ENCODE peak calls at places on chromosomes 6 and 20, in four cellular contexts. H, G, B and W are unnamed samples.

GRCh38 chr6:136609878-136610706 is 59.9 kb upstream of the MAP7 start:
- DNase-seq in G (no peak), H (peak), B (peak), W (no peak)

GRCh38 chr20:16444056-16444777 is 129.0 kb downstream of the KIF16B start:
- DNase-seq in G (no peak), H (no peak), B (no peak), W (no peak)

GRCh38 chr20:17226410-17227198 is at the start of gene PCSK2:
- DNase-seq in G (no peak), H (no peak), B (peak), W (peak)

GRCh38 chr6:797479-798077 is 104.6 kb upstream of the EXOC2 start:
- DNase-seq in B (peak), G (no peak), H (peak), W (peak)

GRCh38 chr20:44071526-44072111 is 115.4 kb downstream of the JPH2 start:
- DNase-seq in G (no peak), B (no peak), H (no peak), W (no peak)

GRCh38 chr6:139062921-139063320 is 34.4 kb downstream of the ABRACL start:
- DNase-seq in H (no peak), B (no peak), G (no peak), W (no peak)

GRCh38 chr20:40913224-40913821 is 115.3 kb upstream of the TOP1 start:
- DNase-seq in G (no peak), B (peak), H (no peak), W (no peak)

GRCh38 chr20:44173846-44174245 is 13.1 kb downstream of the JPH2 start:
- DNase-seq in G (no peak), H (no peak), B (no peak), W (no peak)

GRCh38 chr6:52063584-52064400 is 23.6 kb downstream of the PKHD1 start:
- DNase-seq in H (peak), B (peak), G (peak), W (peak)

GRCh38 chr6:23174781-23175361 is 605.5 kb downstream of the HDGFL1 start:
- DNase-seq in B (no peak), G (no peak), H (no peak), W (no peak)

GRCh38 chr20:49751397-49751735 is 37.7 kb upstream of the B4GALT5 start:
- DNase-seq in B (no peak), H (no peak), G (no peak), W (no peak)

GRCh38 chr20:19495905-19496703 is 262.0 kb upstream of the RIN2 start:
- DNase-seq in H (no peak), B (no peak), G (no peak), W (no peak)

GRCh38 chr6:44740566-44741120 is 353.1 kb downstream of the CDC5L start:
- DNase-seq in G (no peak), B (no peak), H (no peak), W (no peak)

GRCh38 chr6:123564363-123564762 is 72.4 kb downstream of the TRDN start:
- DNase-seq in G (no peak), B (no peak), H (no peak), W (no peak)

GRCh38 chr6:142624978-142625715 is 319.8 kb downstream of the HIVEP2 start:
- DNase-seq in H (no peak), G (no peak), B (no peak), W (no peak)

GRCh38 chr6:7922596-7922995 is 12.0 kb upstream of the TXNDC5 start:
- DNase-seq in G (no peak), H (no peak), B (no peak), W (no peak)

GRCh38 chr6:113847435-113847834 is 9.7 kb upstream of the MARCKS start:
- DNase-seq in B (no peak), H (no peak), G (no peak), W (no peak)

GRCh38 chr20:56403465-56403864 is 8.6 kb upstream of the CASS4 start:
- DNase-seq in H (no peak), B (no peak), G (no peak), W (no peak)

DNA sequence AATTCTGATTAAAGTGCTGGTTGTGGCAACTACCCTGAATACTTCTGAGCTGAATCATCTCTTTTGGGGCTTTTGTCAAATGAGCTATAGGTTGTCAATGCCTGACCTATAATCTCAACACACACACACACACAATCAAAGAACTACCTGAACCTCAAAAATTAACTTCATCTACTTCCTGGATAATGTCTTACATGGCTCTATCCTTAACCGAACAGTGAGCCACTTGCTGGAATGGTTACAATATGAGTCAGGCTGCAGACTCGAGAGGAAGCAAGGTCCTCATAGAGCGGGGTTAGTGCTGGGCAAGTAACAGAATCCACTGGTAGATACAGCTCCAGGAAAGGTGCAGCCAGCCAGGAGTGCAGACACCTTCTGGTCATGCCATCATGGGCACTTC is 70.6 kb upstream of the DST start:
- DNase-seq in H (peak), B (no peak), G (no peak), W (no peak)
- TF ChIP-seq TCF7 in H (no peak), B (no peak), G (no peak), W (no peak)

GRCh38 chr20:64106981-64107735 is at the start of gene NPBWR2:
- DNase-seq in B (no peak), H (no peak), G (no peak), W (peak)
- TF ChIP-seq TCF7 in B (no peak), H (no peak), G (no peak), W (no peak)

GRCh38 chr20:1735417-1736089 is 78.0 kb upstream of the SIRPG start:
- DNase-seq in G (no peak), H (no peak), B (no peak), W (no peak)
- TF ChIP-seq TCF7 in G (no peak), H (no peak), B (no peak), W (no peak)

GRCh38 chr20:4167261-4168004 is 152.1 kb upstream of the RNF24 start:
- DNase-seq in H (peak), B (no peak), G (no peak), W (peak)
- TF ChIP-seq TCF7 in H (no peak), B (no peak), G (no peak), W (no peak)

GRCh38 chr20:10280016-10280908 is 61.6 kb downstream of the SNAP25 start:
- DNase-seq in B (no peak), H (no peak), G (no peak), W (no peak)
- TF ChIP-seq TCF7 in B (no peak), H (no peak), G (no peak), W (no peak)

DNA sequence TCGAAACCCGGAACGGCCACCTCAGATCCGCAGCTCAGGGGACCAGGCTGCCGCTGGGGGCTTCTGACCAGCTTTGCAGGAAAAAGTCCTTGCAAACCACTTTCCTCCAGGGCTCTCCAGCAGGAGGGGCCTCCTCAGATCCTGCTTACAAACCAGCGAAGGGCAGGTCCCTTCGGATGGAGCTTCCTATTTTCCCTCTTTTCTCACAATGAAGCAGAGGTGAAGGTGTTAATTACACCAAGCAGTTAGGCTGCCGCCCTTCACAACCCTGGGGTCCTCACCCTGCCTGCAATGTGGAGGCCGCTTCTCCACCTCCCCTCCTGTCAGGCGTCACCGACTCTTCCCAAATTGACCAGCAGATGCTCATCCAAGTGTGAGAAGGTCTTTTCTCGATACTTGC is 5.7 kb downstream of the ARHGAP40 start:
- DNase-seq in G (no peak), H (no peak), B (no peak), W (no peak)
- TF ChIP-seq TCF7 in G (no peak), H (no peak), B (no peak), W (no peak)